ENCODE peak calls at places on chromosomes 2 and 18, in ten cellular contexts. R is lower lobe of right lung, W is IMR-90, M is tibial artery, G is upper lobe of left lung, C is heart right ventricle, O is adrenal gland, K is right atrium auricular region, V is uterus, J is K562. U is an unnamed sample. For H3K4me1, the result is how much of the 10 kb centered on the place peaks cover.

GRCh38 chr2:16318474-16319195 is 347.0 kb downstream of the CYRIA start:
- DNase-seq in R (no peak), W (no peak), M (no peak), G (peak), C (no peak), O (no peak), K (no peak), V (no peak), J (peak), U (no peak)

GRCh38 chr18:68796936-68797690 is 767 bp upstream of the CCDC102B start:
- DNase-seq in R (peak), W (peak), M (no peak), G (no peak), C (peak), O (no peak), K (no peak), V (no peak), J (no peak), U (no peak)

GRCh38 chr2:29482867-29483266 is 367.7 kb downstream of the CLIP4 start:
- DNase-seq in R (no peak), W (no peak), M (no peak), G (no peak), C (no peak), O (no peak), K (no peak), V (no peak), J (no peak), U (no peak)

GRCh38 chr2:120434909-120435308 is 89.0 kb downstream of the INHBB start:
- DNase-seq in R (no peak), W (no peak), M (no peak), G (no peak), C (no peak), O (no peak), K (no peak), V (no peak), J (no peak), U (no peak)

GRCh38 chr18:61855127-61855991 is 37.4 kb downstream of the RNF152 start:
- DNase-seq in R (no peak), W (no peak), M (no peak), G (no peak), C (no peak), O (no peak), K (no peak), V (no peak), J (no peak), U (no peak)

GRCh38 chr2:66771359-66771978 is 336.5 kb downstream of the MEIS1 start:
- DNase-seq in R (no peak), W (peak), M (no peak), G (no peak), C (no peak), O (no peak), K (no peak), V (no peak), J (no peak), U (no peak)

GRCh38 chr2:190158798-190159434 is 96.4 kb upstream of the MSTN start:
- DNase-seq in R (no peak), W (no peak), M (no peak), G (no peak), C (no peak), O (no peak), K (no peak), V (no peak), J (no peak), U (no peak)

GRCh38 chr2:158973511-158973956 is 5.1 kb downstream of the TANC1 start:
- DNase-seq in R (no peak), W (peak), M (no peak), G (peak), C (no peak), O (no peak), K (no peak), V (no peak), J (no peak), U (no peak)

GRCh38 chr18:74185860-74186259 is 37.5 kb downstream of the TIMM21 start:
- DNase-seq in R (no peak), W (no peak), M (no peak), G (no peak), C (no peak), O (no peak), K (no peak), V (no peak), J (no peak), U (no peak)

GRCh38 chr2:46977266-46977665 is 61.7 kb upstream of the MCFD2 start:
- DNase-seq in R (no peak), W (no peak), M (no peak), G (no peak), C (no peak), O (no peak), K (no peak), V (no peak), J (no peak), U (no peak)

GRCh38 chr2:68813596-68813995 is 57.6 kb downstream of the BMP10 start:
- DNase-seq in R (no peak), W (no peak), M (no peak), G (no peak), C (no peak), O (no peak), K (no peak), V (no peak), J (no peak), U (no peak)

GRCh38 chr2:64317712-64318475 is 136.1 kb upstream of the LGALSL start:
- DNase-seq in R (no peak), W (no peak), M (no peak), G (no peak), C (no peak), O (no peak), K (no peak), V (no peak), J (no peak), U (no peak)
- TF ChIP-seq CTCF in R (no peak), W (no peak), M (no peak), G (no peak), C (no peak), O (no peak), K (no peak), V (no peak), J (no peak), U (no peak)

GRCh38 chr18:59469463-59470180 is 110.6 kb upstream of the LMAN1 start:
- DNase-seq in R (no peak), W (no peak), M (no peak), G (no peak), C (peak), O (no peak), K (no peak), V (no peak), J (no peak), U (no peak)

GRCh38 chr18:59470627-59471121 is 111.6 kb upstream of the LMAN1 start:
- DNase-seq in R (no peak), W (no peak), M (no peak), G (no peak), C (peak), O (no peak), K (no peak), V (no peak), J (no peak), U (no peak)

GRCh38 chr18:59464521-59464920 is 105.5 kb upstream of the LMAN1 start:
- DNase-seq in R (no peak), W (no peak), M (no peak), G (no peak), C (no peak), O (no peak), K (no peak), V (no peak), J (no peak), U (no peak)

GRCh38 chr18:59467497-59467896 is 108.4 kb upstream of the LMAN1 start:
- DNase-seq in R (no peak), W (no peak), M (no peak), G (no peak), C (no peak), O (no peak), K (no peak), V (no peak), J (no peak), U (no peak)

GRCh38 chr18:59468821-59469220 is 109.8 kb upstream of the LMAN1 start:
- DNase-seq in R (no peak), W (no peak), M (no peak), G (no peak), C (no peak), O (no peak), K (no peak), V (no peak), J (no peak), U (no peak)
- H3K27ac ChIP-seq in R (no peak), W (no peak), M (no peak), G (no peak), C (peak), O (no peak), K (peak), V (no peak), J (no peak), U (no peak)

GRCh38 chr2:172439509-172439860 is 12.1 kb downstream of the ITGA6 start:
- DNase-seq in R (no peak), W (no peak), M (no peak), G (no peak), C (no peak), O (no peak), K (no peak), V (no peak), J (no peak), U (no peak)

GRCh38 chr2:172440795-172441194 is 13.4 kb downstream of the ITGA6 start:
- DNase-seq in R (no peak), W (no peak), M (no peak), G (no peak), C (no peak), O (no peak), K (no peak), V (no peak), J (no peak), U (no peak)

GRCh38 chr2:172438741-172439508 is 11.5 kb downstream of the ITGA6 start:
- DNase-seq in R (no peak), W (peak), M (no peak), G (no peak), C (peak), O (peak), K (no peak), V (no peak), J (no peak), U (no peak)

GRCh38 chr2:172439911-172440310 is 12.5 kb downstream of the ITGA6 start:
- DNase-seq in R (no peak), W (no peak), M (no peak), G (no peak), C (no peak), O (no peak), K (no peak), V (no peak), J (no peak), U (no peak)

GRCh38 chr2:172442072-172442895 is 14.9 kb downstream of the ITGA6 start:
- DNase-seq in R (no peak), W (peak), M (no peak), G (peak), C (no peak), O (no peak), K (no peak), V (no peak), J (no peak), U (peak)
- H3K4me1 ChIP-seq in R (under half), W (under half), M (under half), G (under half), C (half or more), O (under half), K (under half), V (under half), J (under half), U (half or more)

DNA sequence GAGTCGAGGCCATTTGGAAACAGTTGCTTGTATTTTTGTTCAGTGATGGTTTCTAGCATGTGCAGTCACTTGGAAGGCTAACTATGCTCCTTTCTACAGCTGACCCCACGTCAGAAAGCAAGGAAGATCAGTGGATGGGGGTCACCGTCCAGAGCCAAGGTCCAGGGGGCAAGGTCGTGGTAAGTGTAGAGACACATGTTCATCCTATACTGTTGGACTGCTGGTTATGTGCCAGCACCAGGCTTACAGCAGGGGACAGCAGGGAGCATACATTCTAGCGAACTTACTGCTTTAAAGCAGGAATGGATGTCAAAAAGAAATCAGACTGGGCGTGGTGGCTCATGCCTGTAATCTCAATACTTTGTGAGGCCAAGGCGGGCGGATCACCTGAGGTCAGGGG is 40.0 kb downstream of the ITGA6 start:
- DNase-seq in R (no peak), W (no peak), M (no peak), G (no peak), C (no peak), O (peak), K (no peak), V (no peak), J (peak), U (no peak)
- TF ChIP-seq CTCF in R (no peak), W (peak), M (no peak), G (no peak), C (no peak), O (no peak), K (no peak), V (no peak), J (peak), U (no peak)

DNA sequence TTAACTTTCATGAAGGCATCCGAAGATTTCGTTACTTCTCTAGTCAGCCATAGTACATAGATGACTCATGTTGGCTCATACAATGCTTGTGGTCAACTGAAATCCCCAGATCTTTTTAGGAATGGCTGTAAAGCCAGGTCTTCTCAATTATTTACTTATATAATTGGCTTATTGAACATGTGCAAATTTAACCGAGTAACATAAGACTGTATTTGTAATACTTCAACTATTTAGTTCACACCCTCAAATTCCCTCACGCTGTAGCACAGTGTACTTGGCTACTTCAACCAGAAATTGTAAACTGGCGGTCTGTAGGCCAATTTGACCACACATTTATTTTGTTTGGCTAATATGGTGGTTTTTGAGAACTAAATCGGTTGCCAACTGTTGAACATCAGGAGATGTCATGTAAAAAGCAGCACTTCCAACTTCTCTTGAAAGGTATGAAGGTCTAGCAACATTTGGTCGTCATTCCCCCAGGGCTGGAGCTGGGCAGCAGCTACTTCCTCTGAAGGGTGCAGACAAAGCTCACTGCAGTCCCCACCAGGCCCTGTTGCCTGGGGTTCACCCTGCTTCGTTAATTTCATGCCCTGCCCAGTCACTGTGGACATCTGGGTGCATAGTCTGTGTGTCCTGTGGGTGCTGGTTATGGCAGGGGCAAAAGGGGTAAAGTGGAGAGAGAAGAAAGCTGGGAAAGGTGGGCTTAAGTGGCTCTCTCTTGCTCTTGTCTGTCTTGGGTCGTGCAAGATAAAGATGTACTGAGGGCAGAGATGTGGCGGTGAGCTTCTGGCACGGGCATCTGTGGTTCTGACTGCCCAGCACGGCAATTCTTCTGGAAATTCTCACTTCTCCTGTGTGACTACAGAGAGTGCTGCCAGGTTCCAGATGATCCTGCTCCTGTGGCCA is 3.2 kb upstream of the SH3RF3 start:
- DNase-seq in R (no peak), W (peak), M (no peak), G (no peak), C (no peak), O (no peak), K (no peak), V (no peak), J (no peak), U (no peak)
- H3K27ac ChIP-seq in R (no peak), W (peak), M (no peak), G (no peak), C (no peak), O (no peak), K (no peak), V (no peak), J (no peak), U (no peak)

DNA sequence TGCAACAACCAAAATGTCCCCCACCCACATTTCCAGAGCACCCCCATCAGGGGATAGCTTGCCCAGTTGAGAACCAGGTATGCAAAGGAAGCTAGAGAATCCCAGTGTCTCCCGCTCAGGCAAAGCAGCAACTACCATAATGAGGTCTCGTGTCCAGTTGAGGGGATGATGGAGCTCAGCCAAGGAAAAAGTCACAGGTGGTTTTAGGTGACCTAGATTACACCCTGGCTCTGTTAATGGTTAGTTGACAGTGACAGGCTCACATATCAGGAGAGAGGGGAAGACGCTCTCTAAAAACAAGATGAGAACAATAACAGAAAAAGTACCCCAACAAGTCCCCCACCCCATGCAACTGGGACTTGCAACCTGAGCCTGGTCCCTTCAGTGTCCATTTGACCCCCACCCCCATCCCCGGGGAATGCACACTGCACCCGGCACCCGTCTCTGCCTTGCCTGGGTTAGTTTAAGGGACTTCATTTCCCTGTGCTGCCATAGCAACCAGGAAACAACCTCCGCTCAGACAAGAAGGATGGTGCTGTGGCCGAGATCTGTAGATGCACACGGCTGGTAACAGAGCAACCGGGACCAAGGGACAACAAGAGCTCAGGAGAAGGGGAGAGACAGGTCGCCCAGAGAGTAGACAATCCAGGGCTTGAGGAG is at the start of gene KIAA2012:
- DNase-seq in R (no peak), W (no peak), M (no peak), G (no peak), C (no peak), O (no peak), K (no peak), V (no peak), J (no peak), U (no peak)
- H3K4me1 ChIP-seq in R (under half), W (under half), M (under half), G (under half), C (under half), O (under half), K (under half), V (under half), J (under half), U (under half)